ENCODE peak calls at places on chromosomes 2 and 18, in four cellular contexts. S is HCEC 1CT, G is posterior vena cava, L is HFFc6. J is an unnamed sample.

GRCh38 chr18:47737956-47738355 is 192.5 kb downstream of the SMAD2 start:
- DNase-seq in S (no peak), L (no peak), G (no peak), J (peak)

GRCh38 chr2:39216495-39217191 is 27.1 kb downstream of the CDKL4 start:
- DNase-seq in S (no peak), L (no peak), G (no peak), J (no peak)

GRCh38 chr2:210399440-210400041 is 77.0 kb downstream of the LANCL1 start:
- DNase-seq in G (no peak), S (no peak), L (no peak), J (no peak)

GRCh38 chr2:1051075-1051474 is 100.4 kb downstream of the SNTG2 start:
- DNase-seq in L (no peak), S (peak), G (no peak), J (no peak)

GRCh38 chr2:207258191-207258991 is 92.6 kb upstream of the KLF7 start:
- DNase-seq in S (peak), L (peak), G (peak), J (peak)

GRCh38 chr2:136141510-136142154 is 23.7 kb upstream of the CXCR4 start:
- DNase-seq in G (no peak), S (no peak), L (no peak), J (no peak)

GRCh38 chr2:64331430-64331700 is 122.6 kb upstream of the LGALSL start:
- DNase-seq in L (no peak), G (no peak), S (no peak), J (no peak)

GRCh38 chr2:153551698-153552097 is 73.1 kb upstream of the RPRM start:
- DNase-seq in S (no peak), L (no peak), G (no peak), J (no peak)

GRCh38 chr2:43846140-43846793 is 7.5 kb downstream of the ABCG8 start:
- DNase-seq in G (no peak), S (no peak), L (no peak), J (no peak)

GRCh38 chr18:74456409-74457042 is 582 bp downstream of the DIPK1C start:
- DNase-seq in G (no peak), S (no peak), L (no peak), J (no peak)

GRCh38 chr2:226707500-226707899 is 92.1 kb downstream of the IRS1 start:
- DNase-seq in L (no peak), G (no peak), S (no peak), J (no peak)

GRCh38 chr2:37711308-37711731 is 39.9 kb upstream of the CDC42EP3 start:
- DNase-seq in S (peak), L (peak), G (no peak), J (no peak)

GRCh38 chr2:134273240-134273983 is 19.5 kb downstream of the MGAT5 start:
- DNase-seq in G (no peak), S (no peak), L (no peak), J (no peak)

GRCh38 chr2:133957724-133958123 is 296.1 kb upstream of the MGAT5 start:
- DNase-seq in S (no peak), G (no peak), L (no peak), J (no peak)

GRCh38 chr2:203730076-203730729 is 23.8 kb downstream of the CD28 start:
- DNase-seq in L (no peak), G (no peak), S (peak), J (no peak)

GRCh38 chr18:35083174-35083712 is 42.0 kb downstream of the MAPRE2 start:
- DNase-seq in L (no peak), S (no peak), G (no peak), J (no peak)

GRCh38 chr2:71669058-71669456 is 215.7 kb downstream of the DYSF start:
- DNase-seq in S (no peak), L (no peak), G (no peak), J (peak)

GRCh38 chr2:165197346-165197745 is 6.5 kb downstream of the SCN3A start:
- DNase-seq in L (no peak), G (no peak), S (no peak), J (no peak)

GRCh38 chr2:10344105-10345066 is 41.7 kb downstream of the HPCAL1 start:
- DNase-seq in G (no peak), L (no peak), S (no peak), J (no peak)

GRCh38 chr18:49628993-49629795 is 67.3 kb downstream of the LIPG start:
- DNase-seq in S (no peak), G (peak), L (no peak), J (no peak)

GRCh38 chr2:230254152-230254881 is 28.8 kb downstream of the SP140 start:
- DNase-seq in S (no peak), G (no peak), L (no peak), J (no peak)

GRCh38 chr18:44939037-44939665 is 258.5 kb downstream of the SETBP1 start:
- DNase-seq in S (no peak), L (no peak), G (no peak), J (no peak)

J was measured in sigmoid colon.